ENCODE peak calls at places on chromosome 2, in five cellular contexts. M is body of pancreas; K is astrocyte of the cerebellum; X is CD8-positive, alpha-beta T cell; J is fibroblast of mammary gland. A is an unnamed sample.
A peak's percentile ranks its signal among the peaks of the same experiment; 100 is the strongest.

GRCh38 chr2:173432049-173432754 is 77.5 kb downstream of the CDCA7 start:
- DNase-seq in M (no peak), K (no peak), X (no peak), J (peak; percentile 48), A (no peak)

GRCh38 chr2:75619992-75620740 is 26.4 kb upstream of the MRPL19 start:
- DNase-seq in M (no peak), K (no peak), X (no peak), J (no peak), A (no peak)

GRCh38 chr2:132448771-132449170 is 32.2 kb downstream of the GPR39 start:
- DNase-seq in M (peak; percentile 56), K (no peak), X (no peak), J (peak; percentile 56), A (no peak)

GRCh38 chr2:49207204-49207603 is 52.9 kb upstream of the FSHR start:
- DNase-seq in M (no peak), K (no peak), X (no peak), J (no peak), A (no peak)

GRCh38 chr2:134458950-134459349 is 205.1 kb downstream of the MGAT5 start:
- DNase-seq in M (no peak), K (no peak), X (no peak), J (no peak), A (no peak)

GRCh38 chr2:134375935-134376334 is 122.1 kb downstream of the MGAT5 start:
- DNase-seq in M (peak; percentile 70), K (peak; percentile 52), X (no peak), J (peak; percentile 73), A (peak; percentile 36)

GRCh38 chr2:240322231-240322955 is 113.1 kb upstream of the GPC1 start:
- DNase-seq in M (no peak), K (no peak), X (no peak), J (peak; percentile 63), A (no peak)

GRCh38 chr2:29336334-29336733 is 221.1 kb downstream of the CLIP4 start:
- DNase-seq in M (no peak), K (no peak), X (no peak), J (no peak), A (no peak)

GRCh38 chr2:55180374-55180773 is 51.7 kb downstream of the CLHC1 start:
- DNase-seq in M (no peak), K (no peak), X (no peak), J (no peak), A (no peak)

GRCh38 chr2:203789613-203790012 is 78.0 kb upstream of the CTLA4 start:
- DNase-seq in M (no peak), K (no peak), X (no peak), J (no peak), A (no peak)

GRCh38 chr2:236714061-236714460 is 144.4 kb downstream of the ACKR3 start:
- DNase-seq in M (no peak), K (no peak), X (no peak), J (no peak), A (no peak)

GRCh38 chr2:213227458-213227857 is 56.8 kb upstream of the SPAG16 start:
- DNase-seq in M (no peak), K (no peak), X (no peak), J (peak; percentile 42), A (peak; percentile 55)

GRCh38 chr2:163733301-163733938 is 2.4 kb downstream of the FIGN start:
- DNase-seq in M (peak; percentile 32), K (no peak), X (no peak), J (peak; percentile 21), A (no peak)

GRCh38 chr2:78992451-78992806 is 33.1 kb upstream of the REG3G start:
- DNase-seq in M (peak; percentile 56), K (no peak), X (no peak), J (peak; percentile 2), A (no peak)
- TF ChIP-seq CTCF in M (peak; percentile 55), K (peak; percentile 57), X (no peak), J (peak; percentile 15), A (peak; percentile 8)

GRCh38 chr2:152585830-152586484 is 131.3 kb downstream of the PRPF40A start:
- DNase-seq in M (no peak), K (peak; percentile 95), X (no peak), J (peak; percentile 98), A (peak; percentile 99)
- H3K4me3 ChIP-seq in M (no peak overlapping the region), K (no peak overlapping the region), X (no peak overlapping the region), J (no peak overlapping the region), A (no peak overlapping the region)

GRCh38 chr2:170711774-170712652 is 3.1 kb upstream of the SP5 start:
- DNase-seq in M (peak; percentile 70), K (no peak), X (no peak), J (no peak), A (no peak)
- TF ChIP-seq CTCF in M (no peak), K (no peak), X (no peak), J (no peak), A (no peak)

GRCh38 chr2:207153266-207153990 is 12.3 kb downstream of the KLF7 start:
- DNase-seq in M (no peak), K (no peak), X (no peak), J (no peak), A (no peak)

GRCh38 chr2:207148025-207148424 is 17.7 kb downstream of the KLF7 start:
- DNase-seq in M (no peak), K (no peak), X (no peak), J (peak; percentile 79), A (no peak)

GRCh38 chr2:207150294-207150693 is 15.5 kb downstream of the KLF7 start:
- DNase-seq in M (no peak), K (no peak), X (no peak), J (no peak), A (no peak)

GRCh38 chr2:207154556-207155179 is 11.1 kb downstream of the KLF7 start:
- DNase-seq in M (no peak), K (no peak), X (no peak), J (no peak), A (no peak)

DNA sequence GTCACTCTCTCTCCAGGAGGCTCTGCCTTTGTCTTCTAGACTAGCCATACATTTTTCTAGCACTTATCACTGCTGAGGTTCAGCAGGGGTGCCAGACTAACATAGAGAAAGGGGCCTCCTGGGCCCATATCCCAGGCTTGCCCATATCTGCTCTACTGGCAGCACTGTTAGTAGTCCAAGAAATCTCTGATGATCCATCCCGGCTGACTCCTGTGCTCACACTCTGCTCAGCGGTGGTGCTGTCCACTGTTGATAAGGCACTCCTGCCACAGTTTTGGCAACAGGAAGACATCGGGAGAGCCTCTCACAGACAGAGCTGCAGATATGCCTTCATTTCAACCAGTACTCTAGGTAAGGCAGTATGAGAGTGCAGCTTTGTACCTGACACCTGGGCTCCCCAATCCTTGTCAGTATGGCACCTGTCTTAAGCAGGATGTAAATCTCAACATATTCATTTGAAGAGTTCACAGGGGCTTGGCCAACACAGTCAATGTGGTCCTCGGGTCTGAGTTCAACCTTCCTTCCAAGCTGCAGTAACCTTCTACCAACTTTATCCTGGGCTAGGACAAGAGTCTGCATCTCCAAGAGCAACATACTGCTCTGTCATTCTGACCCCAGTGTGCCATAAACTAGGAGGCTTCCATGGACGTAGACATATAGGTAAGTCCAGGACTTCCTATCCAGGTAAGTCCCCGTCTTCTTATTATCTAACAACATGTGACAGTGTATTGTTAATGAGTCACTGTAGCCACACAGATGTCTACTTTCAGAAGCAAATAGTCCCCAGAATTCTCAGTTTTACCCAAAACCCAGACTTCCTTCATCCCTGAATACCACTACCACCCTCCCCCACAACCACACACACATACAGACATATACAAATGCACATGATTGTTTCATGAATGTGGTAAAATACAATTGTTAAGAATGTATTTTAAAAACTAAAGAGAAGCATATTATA is 16.2 kb downstream of the KLF7 start:
- DNase-seq in M (no peak), K (no peak), X (no peak), J (no peak), A (no peak)
- H3K4me3 ChIP-seq in M (no peak overlapping the region), K (no peak overlapping the region), X (no peak overlapping the region), J (no peak overlapping the region), A (no peak overlapping the region)

DNA sequence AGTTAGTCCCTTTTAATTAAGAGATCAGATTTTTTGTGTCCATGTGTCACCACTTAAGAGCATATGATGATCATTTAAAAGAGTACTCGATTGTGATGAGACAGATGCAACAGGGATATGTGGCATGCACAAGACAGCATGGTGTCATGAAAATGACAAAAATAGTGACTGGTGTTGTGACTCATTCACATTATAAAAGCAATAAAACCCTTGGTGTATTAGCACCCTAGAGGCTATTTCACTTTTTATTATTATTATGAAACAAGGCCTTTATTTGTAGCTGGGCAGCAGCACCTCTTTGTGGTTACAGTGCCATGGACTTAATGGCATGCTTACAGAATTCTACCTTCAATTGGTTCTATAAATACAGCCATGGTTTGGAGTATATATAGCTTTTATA is 1296.0 kb upstream of the ZEB2 start:
- DNase-seq in M (no peak), K (no peak), X (no peak), J (peak; percentile 7), A (peak; percentile 2)
- TF ChIP-seq CTCF in M (no peak), K (no peak), X (no peak), J (no peak), A (no peak)

GRCh38 chr2:119387381-119388129 is 20.8 kb downstream of the DBI start:
- DNase-seq in M (peak; percentile 84), K (peak; percentile 60), X (no peak), J (peak; percentile 91), A (no peak)
- H3K4me3 ChIP-seq in M (no peak overlapping the region), K (no peak overlapping the region), X (no peak overlapping the region), J (no peak overlapping the region), A (no peak overlapping the region)

GRCh38 chr2:227595797-227596196 is 2.9 kb upstream of the SCYGR2 start:
- DNase-seq in M (no peak), K (no peak), X (no peak), J (no peak), A (no peak)
- TF ChIP-seq CTCF in M (no peak), K (no peak), X (no peak), J (no peak), A (no peak)

A was measured in HFF-Myc.